ENCODE peak calls at places on chromosomes 5 and 9, in eight cellular contexts. D, K, A, T, B, Z, L and H are unnamed samples. For H3K9me3, the result is how much of the 10 kb centered on the place peaks cover.

GRCh38 chr5:122415481-122416120 is 103.6 kb downstream of the SNCAIP start:
- DNase-seq in L (no peak), K (peak), Z (peak), T (peak), B (peak), D (no peak), A (peak), H (no peak)

GRCh38 chr5:123089572-123089970 is 530 bp downstream of the PRDM6 start:
- DNase-seq in B (peak), K (no peak), A (no peak), D (no peak), L (no peak), Z (peak), T (no peak), H (no peak)

GRCh38 chr9:133470427-133470924 is 8.4 kb downstream of the SLC2A6 start:
- DNase-seq in L (no peak), K (no peak), Z (no peak), A (no peak), T (no peak), B (no peak), D (no peak), H (no peak)

GRCh38 chr5:125775896-125776295 is 647.3 kb upstream of the GRAMD2B start:
- DNase-seq in A (no peak), D (no peak), Z (no peak), K (no peak), T (no peak), L (no peak), B (no peak), H (no peak)

GRCh38 chr5:112614285-112614684 is 123.4 kb upstream of the APC start:
- DNase-seq in A (no peak), D (no peak), L (no peak), K (no peak), T (no peak), B (no peak), Z (no peak), H (no peak)

GRCh38 chr5:112957970-112958773 is 18.4 kb upstream of the DCP2 start:
- DNase-seq in T (peak), A (peak), K (peak), Z (peak), B (peak), L (no peak), D (no peak), H (no peak)

GRCh38 chr5:17217421-17218352 is at the start of gene BASP1:
- DNase-seq in A (peak), B (peak), K (no peak), Z (peak), L (peak), D (peak), T (peak), H (peak)

GRCh38 chr5:169347786-169348185 is 46.8 kb upstream of the SLIT3 start:
- DNase-seq in K (no peak), D (no peak), Z (no peak), B (no peak), A (no peak), L (no peak), T (no peak), H (no peak)

GRCh38 chr5:128111818-128112448 is 28.4 kb downstream of the SLC12A2 start:
- DNase-seq in B (peak), L (no peak), D (no peak), Z (peak), T (no peak), A (no peak), K (no peak), H (no peak)

GRCh38 chr9:12988259-12988658 is 213.4 kb downstream of the LURAP1L start:
- DNase-seq in L (no peak), T (no peak), K (no peak), A (no peak), D (no peak), B (no peak), Z (no peak), H (no peak)

GRCh38 chr5:177447611-177448243 is 1.1 kb downstream of the PRR7 start:
- DNase-seq in B (peak), L (no peak), D (no peak), K (peak), A (no peak), T (peak), Z (peak), H (no peak)

GRCh38 chr9:116483622-116484482 is 203.3 kb upstream of the TRIM32 start:
- DNase-seq in K (no peak), B (no peak), D (no peak), A (no peak), T (no peak), L (no peak), Z (no peak), H (no peak)

DNA sequence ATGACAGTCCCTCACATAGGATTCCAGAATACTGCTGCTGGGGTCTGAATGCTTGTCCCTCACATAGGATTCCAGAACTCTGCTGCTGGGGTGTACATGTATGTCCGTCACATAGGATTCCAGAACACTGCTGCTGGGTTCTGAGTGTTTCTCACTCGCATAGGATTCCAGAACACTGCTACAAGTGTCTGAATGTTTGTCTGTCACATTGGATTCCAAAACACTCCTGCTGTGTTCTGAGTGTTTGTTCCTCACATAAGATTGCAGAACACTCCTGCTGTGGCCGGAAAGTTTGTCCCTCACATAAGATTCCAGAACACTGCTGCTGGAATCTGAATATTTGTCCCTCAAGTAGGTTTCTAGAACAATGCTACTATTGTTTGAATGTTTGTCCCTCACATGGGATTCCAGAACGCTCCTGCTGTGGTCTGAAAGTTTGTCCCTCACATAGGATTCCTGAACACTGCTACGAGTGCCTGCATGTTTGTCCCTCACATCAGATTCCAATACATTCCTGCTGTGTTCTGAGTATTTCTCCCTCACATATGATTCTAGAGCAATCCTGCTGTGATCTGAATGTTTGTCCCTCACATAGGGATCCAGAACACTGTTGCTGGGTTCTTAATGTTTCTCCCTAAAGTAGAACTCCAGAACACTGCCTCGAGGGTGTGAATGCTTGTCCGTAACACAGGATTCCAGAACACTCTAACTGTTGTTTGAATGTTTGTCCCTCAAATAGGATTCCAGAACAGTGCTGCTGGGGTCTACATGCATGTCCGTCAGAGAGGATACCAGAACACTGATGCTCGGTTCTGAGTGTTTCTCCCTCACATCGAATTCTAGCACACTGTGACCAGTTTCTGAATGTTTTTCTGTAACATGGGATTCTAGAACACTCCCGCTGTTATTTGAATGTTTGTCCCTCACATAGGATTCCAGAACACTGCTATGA is 200.4 kb downstream of the FOXD4L6 start:
- DNase-seq in T (no peak), Z (no peak), K (no peak), D (no peak), B (no peak), A (no peak), L (no peak), H (no peak)
- H3K9me3 ChIP-seq in T (half or more), Z (under half), K (half or more), D (half or more), B (half or more), A (half or more), L (half or more), H (under half)

DNA sequence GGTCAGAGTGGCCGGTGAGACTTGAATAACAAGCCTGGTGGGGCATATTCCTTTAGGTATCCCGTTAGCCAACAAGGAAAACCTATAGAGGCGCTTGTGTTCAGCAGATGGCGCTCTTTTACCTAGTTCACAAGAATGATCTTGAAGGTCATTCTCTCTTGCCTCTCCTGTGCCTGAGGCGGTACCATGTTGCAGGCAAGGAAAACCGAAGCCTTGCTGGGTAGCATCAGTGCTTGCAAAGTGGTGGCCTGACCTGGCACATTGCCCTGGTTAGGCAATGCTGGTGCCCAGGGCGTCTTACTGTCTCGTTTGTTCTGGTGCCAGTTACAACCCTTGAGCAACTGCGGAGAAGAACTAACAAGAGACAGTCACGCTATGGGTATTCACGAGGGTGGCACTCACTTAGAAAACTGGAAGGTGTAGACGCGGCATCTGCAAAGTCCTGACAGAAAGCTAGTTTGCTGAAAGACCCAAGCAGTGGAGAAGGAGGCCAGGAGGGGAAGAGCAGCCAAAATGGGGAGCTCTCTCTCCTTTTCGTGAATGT is 56.7 kb downstream of the AOPEP start:
- DNase-seq in A (peak), B (peak), Z (peak), D (peak), L (peak), K (peak), T (peak), H (peak)
- H3K27ac ChIP-seq in A (peak), B (peak), Z (no peak), D (no peak), L (peak), K (no peak), T (peak), H (no peak)

GRCh38 chr5:179118756-179119414 is 58.7 kb downstream of the ZNF354C start:
- DNase-seq in A (no peak), T (no peak), B (no peak), D (no peak), Z (no peak), L (no peak), K (no peak), H (no peak)
- H3K9me3 ChIP-seq in A (under half), T (half or more), B (under half), D (under half), Z (under half), L (under half), K (under half), H (under half)

DNA sequence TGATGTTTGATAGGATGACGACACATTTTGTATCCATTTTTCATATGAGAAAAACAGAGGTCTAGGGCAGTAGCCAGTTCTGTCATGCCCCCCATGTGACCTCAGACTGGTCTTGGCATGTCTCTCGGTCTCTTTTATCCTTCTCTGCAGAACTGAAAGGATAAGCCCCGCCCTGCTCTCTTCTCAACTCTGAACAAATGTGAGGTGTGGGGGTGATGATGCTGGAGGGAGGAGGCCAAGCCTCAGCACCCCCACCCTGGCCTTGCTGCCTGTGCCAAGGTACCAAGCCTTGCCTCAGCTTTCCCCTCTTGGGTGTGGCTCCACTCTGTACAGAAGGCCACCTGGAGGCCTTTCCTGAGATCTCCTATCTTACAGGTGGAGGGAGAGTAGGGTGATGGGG is 19.5 kb upstream of the CRB2 start:
- DNase-seq in B (no peak), T (no peak), L (no peak), Z (no peak), K (no peak), A (no peak), D (no peak), H (no peak)
- H3K27ac ChIP-seq in B (no peak), T (no peak), L (no peak), Z (no peak), K (no peak), A (no peak), D (no peak), H (no peak)

DNA sequence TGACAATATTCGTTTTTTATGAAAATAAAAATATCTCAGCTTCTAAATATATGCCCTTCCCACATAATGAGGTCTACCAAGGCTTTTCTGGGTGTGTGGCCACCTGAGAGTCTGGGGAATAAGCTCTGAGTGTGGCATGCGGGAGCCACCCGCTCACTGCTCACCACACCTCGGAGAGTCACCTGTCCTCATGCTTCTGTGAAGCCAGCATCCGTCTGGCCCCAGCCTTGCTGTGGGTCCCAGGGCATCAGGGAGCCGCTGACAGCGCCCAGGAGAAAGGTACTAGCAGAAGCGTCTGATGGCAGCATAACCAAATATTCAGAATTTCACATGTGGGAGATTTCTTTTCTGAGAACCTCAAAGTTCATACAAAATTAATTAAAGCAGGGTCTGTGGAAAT is 133.2 kb upstream of the IRX4 start:
- DNase-seq in L (no peak), T (no peak), B (no peak), A (no peak), Z (no peak), D (no peak), K (no peak), H (no peak)
- H3K9me3 ChIP-seq in L (under half), T (under half), B (under half), A (under half), Z (under half), D (under half), K (under half), H (under half)

GRCh38 chr5:157540707-157541451 is 34.7 kb downstream of the ADAM19 start:
- DNase-seq in Z (peak), T (peak), K (no peak), L (no peak), D (peak), B (peak), A (peak), H (peak)
- H3K27ac ChIP-seq in Z (no peak), T (peak), K (peak), L (peak), D (peak), B (peak), A (peak), H (peak)

GRCh38 chr5:77770293-77771005 is 5.7 kb downstream of the TBCA start:
- DNase-seq in T (no peak), D (no peak), A (no peak), K (no peak), Z (no peak), B (peak), L (no peak), H (no peak)

GRCh38 chr5:77772729-77773128 is 3.4 kb downstream of the TBCA start:
- DNase-seq in T (no peak), Z (no peak), D (no peak), B (no peak), A (no peak), L (no peak), K (no peak), H (no peak)

GRCh38 chr5:77771452-77771851 is 4.7 kb downstream of the TBCA start:
- DNase-seq in K (no peak), D (no peak), A (no peak), B (no peak), Z (no peak), L (no peak), T (no peak), H (no peak)

GRCh38 chr5:77767301-77767700 is 8.8 kb downstream of the TBCA start:
- DNase-seq in B (no peak), D (no peak), K (no peak), A (no peak), T (no peak), Z (no peak), L (no peak), H (no peak)

GRCh38 chr5:77768978-77769377 is 7.2 kb downstream of the TBCA start:
- DNase-seq in B (peak), T (no peak), L (no peak), Z (no peak), A (no peak), D (no peak), K (no peak), H (no peak)
- H3K9me3 ChIP-seq in B (under half), T (under half), L (under half), Z (under half), A (under half), D (under half), K (under half), H (under half)

GRCh38 chr5:116579139-116579538 is 4.5 kb upstream of the SEMA6A start:
- DNase-seq in Z (no peak), A (no peak), K (no peak), L (no peak), T (no peak), D (no peak), B (no peak), H (no peak)

GRCh38 chr5:116585227-116585626 is 10.6 kb upstream of the SEMA6A start:
- DNase-seq in A (no peak), Z (no peak), B (no peak), L (no peak), K (no peak), T (no peak), D (no peak), H (no peak)

GRCh38 chr5:116578676-116579075 is 4.1 kb upstream of the SEMA6A start:
- DNase-seq in K (no peak), A (no peak), L (no peak), B (no peak), D (no peak), Z (no peak), T (no peak), H (no peak)

GRCh38 chr5:116583823-116584222 is 9.2 kb upstream of the SEMA6A start:
- DNase-seq in T (no peak), Z (peak), K (no peak), L (no peak), D (no peak), A (no peak), B (no peak), H (no peak)

GRCh38 chr5:116583085-116583766 is 8.6 kb upstream of the SEMA6A start:
- DNase-seq in D (no peak), L (no peak), B (peak), K (no peak), Z (peak), T (no peak), A (no peak), H (no peak)
- H3K27ac ChIP-seq in D (no peak), L (no peak), B (no peak), K (no peak), Z (no peak), T (no peak), A (no peak), H (no peak)